ENCODE peak calls at places on chromosomes 7 and 10, in nine cellular contexts. D is endothelial cell of umbilical vein, J is prostate gland, B is HepG2, C is HCT116, Q is sigmoid colon, V is esophagus muscularis mucosa, Y is transverse colon, H is breast epithelium. U is an unnamed sample.

GRCh38 chr10:11551915-11552602 is 59.4 kb downstream of the USP6NL start:
- DNase-seq in V (no peak), Y (no peak), B (peak; percentile 63), H (no peak), C (peak; percentile 89), J (no peak), Q (no peak), D (peak; percentile 94), U (no peak)

GRCh38 chr7:108226723-108227359 is 96.7 kb upstream of the LAMB4 start:
- DNase-seq in Y (no peak), V (no peak), D (no peak), C (no peak), B (no peak), J (no peak), Q (no peak), H (no peak), U (no peak)

GRCh38 chr10:115214799-115215198 is 121.6 kb downstream of the ATRNL1 start:
- DNase-seq in H (no peak), B (no peak), J (no peak), D (no peak), Y (no peak), V (no peak), C (no peak), Q (no peak), U (no peak)

GRCh38 chr10:14240253-14241189 is 90.2 kb downstream of the FRMD4A start:
- DNase-seq in Q (no peak), D (no peak), H (no peak), C (no peak), Y (no peak), V (no peak), J (no peak), B (no peak), U (no peak)

GRCh38 chr10:30553018-30553624 is 76.4 kb downstream of the LYZL2 start:
- DNase-seq in C (no peak), V (no peak), D (no peak), Q (no peak), B (no peak), Y (no peak), H (no peak), J (no peak), U (no peak)

GRCh38 chr7:12855036-12855435 is 167.6 kb downstream of the ARL4A start:
- DNase-seq in C (no peak), H (no peak), Y (no peak), Q (no peak), B (no peak), J (no peak), V (no peak), D (peak; percentile 62), U (no peak)

GRCh38 chr10:43093423-43094090 is 16.7 kb downstream of the RET start:
- DNase-seq in H (no peak), V (no peak), B (no peak), J (peak; percentile 25), D (no peak), Y (no peak), Q (no peak), C (no peak), U (no peak)

GRCh38 chr7:152145853-152146466 is 120.5 kb downstream of the GALNT11 start:
- DNase-seq in Q (no peak), J (peak; percentile 38), D (peak; percentile 95), V (no peak), C (peak; percentile 22), Y (peak; percentile 28), B (peak; percentile 40), H (no peak), U (no peak)

GRCh38 chr7:143979359-143979758 is 20.8 kb upstream of the OR6B1 start:
- DNase-seq in D (peak; percentile 38), Q (no peak), Y (no peak), H (no peak), C (no peak), B (peak; percentile 35), J (no peak), V (no peak), U (no peak)

GRCh38 chr10:95655571-95656290 is 780 bp downstream of the ALDH18A1 start:
- DNase-seq in V (peak; percentile 62), Y (peak; percentile 19), D (peak; percentile 62), J (peak; percentile 9), B (peak; percentile 16), H (no peak), Q (no peak), C (no peak), U (no peak)

GRCh38 chr10:22475857-22476600 is 130.7 kb downstream of the SPAG6 start:
- DNase-seq in D (no peak), Q (no peak), H (no peak), C (no peak), Y (peak; percentile 14), B (no peak), V (no peak), J (no peak), U (no peak)

GRCh38 chr7:114567416-114567815 is 152.8 kb downstream of the FOXP2 start:
- DNase-seq in B (no peak), Y (no peak), H (no peak), Q (no peak), D (no peak), J (no peak), V (no peak), C (no peak), U (no peak)
- TF ChIP-seq POLR2AphosphoS5 in B (no peak), Y (no peak), H (no peak), Q (no peak), D (no peak), J (no peak), V (no peak), C (no peak), U (no peak)

GRCh38 chr10:130190065-130190736 is 54.0 kb downstream of the GLRX3 start:
- DNase-seq in D (peak; percentile 89), B (peak; percentile 68), J (peak; percentile 84), Y (peak; percentile 91), H (peak; percentile 70), V (peak; percentile 94), Q (peak; percentile 91), C (peak; percentile 18), U (peak; percentile 97)
- TF ChIP-seq POLR2A in D (peak; percentile 19), B (no peak), J (no peak), Y (no peak), H (no peak), V (no peak), Q (no peak), C (no peak), U (no peak)

GRCh38 chr10:87916515-87916914 is 53.1 kb downstream of the PTEN start:
- DNase-seq in Q (no peak), C (no peak), V (no peak), D (peak; percentile 35), J (no peak), H (no peak), B (no peak), Y (no peak), U (no peak)
- H3K4me1 ChIP-seq in Q (peaks cover 22% of the 10 kb centered on the region), C (no peaks in the 10 kb centered on the region), V (peaks cover 30% of the 10 kb centered on the region), D (peaks cover 57% of the 10 kb centered on the region), J (no peaks in the 10 kb centered on the region), H (no peaks in the 10 kb centered on the region), B (peaks cover 6% of the 10 kb centered on the region), Y (peaks cover 47% of the 10 kb centered on the region), U (peaks cover 40% of the 10 kb centered on the region)

GRCh38 chr10:75235375-75236177 is at the start of gene COMTD1:
- DNase-seq in Q (peak; percentile 97), D (peak; percentile 83), Y (peak; percentile 97), V (peak; percentile 96), H (peak; percentile 94), J (peak; percentile 95), C (peak; percentile 87), B (peak; percentile 87), U (peak; percentile 100)
- TF ChIP-seq POLR2AphosphoS5 in Q (peak; percentile 31), D (peak; percentile 66), Y (no peak), V (peak; percentile 56), H (peak; percentile 8), J (peak; percentile 79), C (peak; percentile 61), B (no peak), U (peak; percentile 83)

GRCh38 chr7:116585967-116586366 is 61.1 kb downstream of the CAV1 start:
- DNase-seq in Y (no peak), C (no peak), J (no peak), V (no peak), D (no peak), Q (no peak), B (no peak), H (no peak), U (no peak)

GRCh38 chr7:116588225-116588624 is 63.4 kb downstream of the CAV1 start:
- DNase-seq in C (no peak), V (no peak), B (no peak), H (no peak), Y (no peak), J (no peak), Q (no peak), D (peak; percentile 81), U (peak; percentile 80)

GRCh38 chr7:116592041-116592355 is 67.2 kb downstream of the CAV1 start:
- DNase-seq in H (no peak), D (no peak), Q (no peak), Y (no peak), J (no peak), V (no peak), B (no peak), C (no peak), U (no peak)

GRCh38 chr7:116591202-116592040 is 66.6 kb downstream of the CAV1 start:
- DNase-seq in B (no peak), D (peak; percentile 76), J (no peak), V (no peak), Q (no peak), C (peak; percentile 45), H (no peak), Y (no peak), U (no peak)

DNA sequence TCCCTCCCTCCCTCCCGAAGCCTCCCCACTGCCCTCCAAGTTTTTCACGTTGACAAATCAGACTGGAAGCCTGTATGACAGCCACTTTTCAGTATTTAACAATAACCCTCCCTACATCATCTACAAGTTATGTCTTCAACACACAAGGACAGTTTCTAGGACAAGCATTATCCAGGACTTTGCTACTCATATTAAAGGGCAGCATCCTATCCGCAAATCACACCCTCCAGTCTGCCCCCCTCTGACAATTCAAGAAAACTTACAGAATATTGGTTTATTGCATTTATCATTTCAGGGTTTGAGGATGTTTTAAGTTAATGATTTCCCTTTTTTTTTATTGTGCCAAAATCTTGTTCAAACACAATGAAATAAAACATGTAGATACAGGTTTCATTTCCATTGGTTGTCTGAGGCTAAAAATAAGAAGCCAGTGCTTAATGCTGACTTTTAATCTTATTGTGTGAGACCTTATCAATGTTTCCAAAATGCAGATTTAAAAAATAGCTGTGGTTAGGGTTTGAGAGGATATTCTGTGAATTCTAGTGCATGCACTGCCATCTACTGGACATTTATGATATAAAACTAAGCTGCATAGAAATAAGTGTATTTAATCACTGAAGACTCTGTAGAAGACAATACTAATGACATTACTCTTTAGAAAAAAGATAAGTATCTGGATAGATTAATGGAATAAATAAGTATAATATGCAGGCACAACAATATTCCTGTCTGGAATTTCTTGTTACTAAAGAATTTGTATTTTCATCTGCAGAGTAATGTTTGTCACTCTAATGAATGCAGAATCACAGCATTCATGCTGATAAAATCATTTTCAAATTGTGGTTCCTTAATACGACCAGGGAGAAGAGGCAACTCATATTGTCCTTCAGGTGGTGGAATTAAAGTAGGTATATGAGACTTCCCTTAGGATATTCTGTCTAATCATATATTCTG is 64.1 kb downstream of the CAV1 start:
- DNase-seq in C (peak; percentile 44), H (no peak), D (peak; percentile 85), Y (no peak), Q (no peak), B (peak; percentile 40), V (no peak), J (peak; percentile 33), U (no peak)
- TF ChIP-seq POLR2A in C (no peak), H (no peak), D (no peak), Y (no peak), Q (no peak), B (no peak), V (no peak), J (no peak), U (no peak)

U was measured in spleen.